ENCODE peak calls at places on chromosomes 1 and 21, in four cellular contexts. C, D, Y and O are unnamed samples.
A peak's percentile ranks its signal among the peaks of the same experiment; 100 is the strongest.

GRCh38 chr1:180026556-180026955 is 71.9 kb downstream of the CEP350 start:
- DNase-seq in C (no peak), D (no peak), Y (no peak), O (no peak)

GRCh38 chr1:153880962-153881361 is 41.8 kb downstream of the GATAD2B start:
- DNase-seq in D (peak; percentile 78), Y (peak; percentile 96), C (peak; percentile 33), O (peak; percentile 7)

GRCh38 chr1:212228591-212229119 is 56.6 kb upstream of the PPP2R5A start:
- DNase-seq in C (no peak), Y (no peak), D (no peak), O (no peak)

GRCh38 chr1:173507205-173507846 is 30.2 kb downstream of the PRDX6 start:
- DNase-seq in D (no peak), Y (peak; percentile 49), C (peak; percentile 35), O (no peak)

GRCh38 chr1:59178339-59178744 is 118.6 kb upstream of the FGGY start:
- DNase-seq in Y (peak; percentile 64), D (no peak), C (no peak), O (no peak)

GRCh38 chr1:19815801-19816736 is 986 bp upstream of the RNF186 start:
- DNase-seq in C (no peak), D (peak; percentile 86), Y (no peak), O (no peak)

GRCh38 chr1:113074237-113074636 is 1.2 kb downstream of the LRIG2 start:
- DNase-seq in Y (no peak), C (no peak), D (no peak), O (no peak)

GRCh38 chr1:165451696-165452095 is 6.8 kb upstream of the RXRG start:
- DNase-seq in Y (no peak), D (no peak), C (no peak), O (no peak)

GRCh38 chr1:32448773-32449456 is 16.0 kb upstream of the ZBTB8B start:
- DNase-seq in Y (no peak), C (no peak), D (no peak), O (no peak)

GRCh38 chr1:205495237-205495823 is 9.1 kb upstream of the CDK18 start:
- DNase-seq in Y (no peak), D (no peak), C (no peak), O (no peak)

GRCh38 chr21:16522512-16522911 is 792.7 kb downstream of the USP25 start:
- DNase-seq in D (no peak), C (no peak), Y (peak; percentile 59), O (no peak)

GRCh38 chr1:12436817-12437599 is 181.0 kb downstream of the DHRS3 start:
- DNase-seq in C (peak; percentile 58), D (no peak), Y (no peak), O (no peak)

GRCh38 chr21:14690886-14691285 is 144.8 kb upstream of the SAMSN1 start:
- DNase-seq in Y (no peak), D (no peak), C (no peak), O (no peak)

GRCh38 chr1:79811173-79811572 is 804.6 kb upstream of the ADGRL4 start:
- DNase-seq in C (no peak), D (no peak), Y (peak; percentile 38), O (no peak)

GRCh38 chr1:40847023-40847740 is 15.0 kb downstream of the CITED4 start:
- DNase-seq in C (no peak), Y (no peak), D (peak; percentile 1), O (no peak)

DNA sequence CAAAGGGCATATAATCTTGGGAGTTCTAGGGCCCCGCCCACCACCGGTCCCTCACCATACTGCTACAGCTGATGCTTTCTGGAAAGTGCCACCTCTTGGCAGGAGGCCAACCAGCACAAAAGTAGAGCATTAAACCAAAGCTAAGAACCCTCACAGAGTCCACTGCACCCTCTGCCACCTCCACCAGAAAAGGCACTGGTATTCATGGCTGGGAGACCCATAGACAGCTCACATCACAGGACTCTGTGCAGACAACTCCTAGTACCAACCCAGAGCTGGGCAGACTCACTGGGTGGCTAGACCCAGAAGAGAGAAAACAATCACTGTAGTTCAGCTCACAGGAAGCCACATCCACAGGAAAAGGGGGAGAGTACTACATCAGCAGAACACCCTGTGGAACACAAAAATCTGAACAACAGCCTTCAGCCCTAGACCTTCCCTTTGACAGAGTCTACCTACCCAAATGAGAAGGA is 10.8 kb downstream of the THEM4 start:
- DNase-seq in Y (no peak), C (no peak), D (no peak), O (peak; percentile 62)
- TF ChIP-seq CTCF in Y (no peak), C (no peak), D (no peak), O (no peak)

DNA sequence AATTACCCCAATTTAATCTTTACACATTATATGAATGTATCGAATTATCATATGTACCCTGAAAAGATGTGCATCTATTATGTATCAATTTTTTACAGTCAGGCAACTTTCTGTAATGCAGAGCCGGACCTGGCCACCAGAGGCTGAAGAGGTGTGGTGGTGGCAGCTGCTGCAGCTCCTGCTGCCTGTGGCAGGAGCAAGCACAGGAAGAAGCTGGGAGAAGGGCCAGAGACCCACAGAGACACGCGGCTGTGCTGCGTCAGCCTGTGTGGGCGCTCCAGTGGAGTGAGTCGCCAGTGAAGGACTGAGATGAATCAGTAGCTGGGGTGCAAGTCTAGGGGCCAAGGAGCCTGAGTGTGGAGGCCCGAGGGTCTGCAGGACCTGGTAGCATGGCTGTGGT is 74.3 kb upstream of the COG2 start:
- DNase-seq in C (peak; percentile 3), Y (peak; percentile 13), D (no peak), O (no peak)
- TF ChIP-seq CTCF in C (no peak), Y (peak; percentile 28), D (no peak), O (no peak)

GRCh38 chr1:23958810-23959460 is 693 bp upstream of the PNRC2 start:
- DNase-seq in Y (peak; percentile 69), C (peak; percentile 59), D (peak; percentile 96), O (peak; percentile 85)
- TF ChIP-seq CTCF in Y (peak; percentile 61), C (peak; percentile 44), D (no peak), O (no peak)

DNA sequence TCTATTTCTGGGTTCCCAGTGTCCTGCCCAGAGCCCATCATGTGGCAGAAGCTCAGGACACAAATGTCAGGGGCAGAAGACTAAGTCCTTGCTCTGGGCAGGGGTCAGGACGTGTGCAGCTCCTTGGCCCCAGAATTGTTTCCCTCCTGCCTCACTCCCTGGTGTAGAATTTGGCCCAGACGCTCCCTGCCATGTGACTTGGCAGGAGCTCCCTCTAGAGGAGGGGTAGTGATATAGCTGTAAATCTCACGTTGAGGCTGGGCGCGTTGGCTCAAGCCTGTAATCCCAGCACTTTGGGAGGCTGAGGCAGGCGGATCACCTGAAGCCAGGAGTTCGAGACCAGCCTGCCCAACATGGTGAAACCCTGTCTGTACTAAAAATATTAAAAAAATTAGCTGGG is 91.2 kb downstream of the UBIAD1 start:
- DNase-seq in Y (no peak), C (no peak), D (no peak), O (no peak)
- TF ChIP-seq CTCF in Y (no peak), C (no peak), D (no peak), O (peak; percentile 21)

GRCh38 chr21:26966978-26967913 is at the start of gene ADAMTS5:
- DNase-seq in C (peak; percentile 43), D (peak; percentile 78), Y (no peak), O (no peak)
- TF ChIP-seq CTCF in C (no peak), D (no peak), Y (peak; percentile 16), O (no peak)

DNA sequence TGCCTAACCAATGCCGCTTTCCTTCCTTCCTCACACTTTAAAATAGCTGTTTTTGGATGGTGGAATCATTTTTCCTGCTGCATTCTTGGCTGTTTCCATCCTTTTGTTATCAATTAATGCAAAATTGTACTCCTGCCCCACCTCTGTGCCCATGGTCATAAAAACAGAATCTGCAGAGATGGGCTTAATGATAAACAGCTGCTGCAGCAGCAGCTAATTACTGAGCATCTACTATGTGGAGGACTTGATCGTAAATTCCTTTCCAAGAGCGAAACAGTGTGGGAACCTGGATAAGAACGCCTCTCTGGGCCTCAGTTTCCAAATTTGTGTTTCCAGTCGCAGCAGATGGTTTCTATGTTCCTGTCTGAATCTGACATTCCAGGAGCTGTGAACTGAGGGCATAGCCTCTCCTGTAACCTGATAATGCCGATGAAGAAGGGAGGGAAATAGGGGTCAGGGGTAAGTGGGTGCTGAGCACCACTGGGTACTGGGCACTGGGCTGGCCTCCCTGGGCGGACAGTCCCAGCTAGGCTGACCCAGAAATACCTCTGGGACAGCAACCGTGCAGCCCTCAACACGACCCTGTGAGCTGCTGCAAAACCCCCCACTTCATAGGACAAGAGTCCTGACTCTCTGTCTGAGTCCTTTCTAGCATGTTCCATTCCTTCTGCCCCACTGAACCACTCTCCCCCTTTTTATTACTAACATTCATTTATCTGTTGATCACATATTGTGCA is 121.7 kb downstream of the DMRTB1 start:
- DNase-seq in Y (no peak), C (no peak), D (peak; percentile 49), O (no peak)
- TF ChIP-seq CTCF in Y (no peak), C (no peak), D (no peak), O (no peak)